ENCODE peak calls at places on chromosomes 2 and 18, in nine cellular contexts. X is esophagus squamous epithelium, G is sigmoid colon, A is testis, B is adrenal gland, O is heart left ventricle, I is right lobe of liver, K is IMR-90, E is ovary. C is an unnamed sample.
A peak's percentile ranks its signal among the peaks of the same experiment; 100 is the strongest.

GRCh38 chr2:36409971-36410370 is 54.4 kb downstream of the CRIM1 start:
- DNase-seq in X (no peak), G (no peak), A (no peak), B (no peak), O (no peak), I (no peak), K (no peak), E (no peak), C (no peak)

GRCh38 chr2:44135771-44136170 is 32.9 kb upstream of the PPM1B start:
- DNase-seq in X (no peak), G (no peak), A (no peak), B (no peak), O (no peak), I (no peak), K (peak; percentile 75), E (no peak), C (no peak)

GRCh38 chr2:68671961-68672360 is 28.6 kb downstream of the PROKR1 start:
- DNase-seq in X (no peak), G (no peak), A (no peak), B (no peak), O (no peak), I (no peak), K (no peak), E (no peak), C (no peak)

GRCh38 chr2:166373539-166373938 is 2.2 kb downstream of the SCN9A start:
- DNase-seq in X (no peak), G (no peak), A (no peak), B (no peak), O (no peak), I (no peak), K (no peak), E (no peak), C (no peak)

GRCh38 chr18:31685097-31686082 is 1.0 kb upstream of the B4GALT6 start:
- DNase-seq in X (no peak), G (peak; percentile 72), A (peak; percentile 85), B (peak; percentile 76), O (peak; percentile 77), I (peak; percentile 74), K (peak; percentile 54), E (peak; percentile 69), C (peak; percentile 90)

GRCh38 chr2:127589876-127590275 is 54.4 kb downstream of the MYO7B start:
- DNase-seq in X (no peak), G (no peak), A (no peak), B (no peak), O (no peak), I (no peak), K (no peak), E (no peak), C (peak; percentile 65)

GRCh38 chr18:8603663-8604520 is 5.3 kb upstream of the RAB12 start:
- DNase-seq in X (no peak), G (no peak), A (no peak), B (no peak), O (no peak), I (no peak), K (no peak), E (no peak), C (no peak)

GRCh38 chr2:220293966-220294365 is 666.5 kb downstream of the SLC4A3 start:
- DNase-seq in X (no peak), G (no peak), A (no peak), B (no peak), O (no peak), I (no peak), K (no peak), E (no peak), C (no peak)

GRCh38 chr2:152646775-152647174 is 70.5 kb downstream of the PRPF40A start:
- DNase-seq in X (no peak), G (no peak), A (no peak), B (no peak), O (no peak), I (no peak), K (peak; percentile 95), E (no peak), C (no peak)

GRCh38 chr2:46032161-46032813 is 264.9 kb upstream of the EPAS1 start:
- DNase-seq in X (no peak), G (no peak), A (no peak), B (no peak), O (no peak), I (no peak), K (no peak), E (no peak), C (no peak)

GRCh38 chr2:3309496-3310355 is 67.9 kb downstream of the EIPR1 start:
- DNase-seq in X (no peak), G (peak; percentile 46), A (peak; percentile 73), B (peak; percentile 49), O (no peak), I (peak; percentile 25), K (no peak), E (no peak), C (peak; percentile 62)

GRCh38 chr18:23953984-23954383 is 60.6 kb upstream of the TTC39C start:
- DNase-seq in X (no peak), G (no peak), A (no peak), B (no peak), O (no peak), I (no peak), K (no peak), E (no peak), C (no peak)

DNA sequence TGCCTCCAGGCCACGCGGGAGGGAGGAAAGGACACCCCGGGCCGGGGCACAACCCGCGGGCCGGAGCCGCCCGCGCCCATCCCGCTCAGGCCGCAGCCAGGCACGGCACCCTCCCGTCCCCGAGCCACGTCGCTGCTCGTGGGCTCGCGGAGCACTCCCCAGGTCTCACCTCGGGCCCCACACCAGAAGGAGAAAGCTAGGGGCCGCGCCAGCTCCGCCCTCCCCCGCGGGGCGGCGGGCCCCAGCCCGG is 614 bp downstream of the HDLBP start:
- DNase-seq in X (no peak), G (no peak), A (no peak), B (no peak), O (no peak), I (no peak), K (no peak), E (no peak), C (no peak)
- TF ChIP-seq POLR2A in X (no peak), G (peak; percentile 52), A (peak; percentile 2), B (peak; percentile 76), O (no peak), I (no peak), K (peak; percentile 89), E (no peak), C (peak; percentile 10)

DNA sequence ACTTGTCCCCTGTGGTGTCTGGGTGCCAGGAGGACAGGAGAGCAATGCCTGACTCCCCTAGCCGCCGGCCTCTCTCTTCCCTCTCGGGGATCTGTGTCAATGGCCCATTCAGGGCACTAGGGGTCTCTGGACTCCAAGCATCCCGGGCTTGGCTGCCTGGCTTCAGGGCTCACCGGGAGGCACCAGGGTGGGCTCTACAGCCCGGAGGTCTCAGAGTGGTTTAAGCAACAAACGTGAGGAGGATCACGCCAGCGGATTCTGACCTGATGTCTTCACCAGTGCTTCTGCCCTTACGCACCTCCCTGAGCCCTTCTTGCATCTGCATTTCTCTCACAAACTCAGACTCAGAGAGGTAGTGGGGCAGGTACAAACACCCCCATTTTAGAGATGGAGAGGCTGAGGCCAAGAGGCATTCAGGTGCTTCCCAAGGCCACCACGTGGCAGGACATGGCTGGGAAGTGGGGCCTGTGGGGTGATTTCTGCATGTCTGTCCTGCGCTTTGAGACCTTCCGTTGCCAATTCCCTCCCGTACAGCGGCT is 243.0 kb downstream of the CELF4 start:
- DNase-seq in X (no peak), G (no peak), A (peak; percentile 64), B (peak; percentile 13), O (peak; percentile 54), I (no peak), K (peak; percentile 21), E (peak; percentile 37), C (no peak)
- TF ChIP-seq CTCF in X (peak; percentile 44), G (peak; percentile 16), A (peak; percentile 71), B (peak; percentile 48), O (peak; percentile 74), I (peak; percentile 46), K (peak; percentile 71), E (no peak), C (peak; percentile 76)

GRCh38 chr2:71716697-71717624 is 263.6 kb downstream of the DYSF start:
- DNase-seq in X (no peak), G (peak; percentile 91), A (peak; percentile 78), B (peak; percentile 80), O (peak; percentile 96), I (no peak), K (peak; percentile 44), E (peak; percentile 36), C (peak; percentile 83)

GRCh38 chr2:71714601-71715240 is 261.4 kb downstream of the DYSF start:
- DNase-seq in X (no peak), G (peak; percentile 5), A (no peak), B (no peak), O (no peak), I (no peak), K (no peak), E (no peak), C (no peak)

GRCh38 chr2:71715241-71715750 is 261.9 kb downstream of the DYSF start:
- DNase-seq in X (no peak), G (peak; percentile 52), A (no peak), B (no peak), O (no peak), I (no peak), K (no peak), E (no peak), C (no peak)

GRCh38 chr2:71713581-71714580 is 260.5 kb downstream of the DYSF start:
- DNase-seq in X (no peak), G (peak; percentile 60), A (no peak), B (no peak), O (no peak), I (no peak), K (peak; percentile 39), E (no peak), C (no peak)

GRCh38 chr2:71715951-71716696 is 262.8 kb downstream of the DYSF start:
- DNase-seq in X (no peak), G (peak; percentile 42), A (no peak), B (no peak), O (no peak), I (no peak), K (no peak), E (no peak), C (no peak)
- H3K4me3 ChIP-seq in X (no peak overlapping the region), G (no peak overlapping the region), A (no peak overlapping the region), B (no peak overlapping the region), O (no peak overlapping the region), I (no peak overlapping the region), K (no peak overlapping the region), E (no peak overlapping the region), C (no peak overlapping the region)

GRCh38 chr2:10427568-10427975 is 20.6 kb downstream of the ODC1 start:
- DNase-seq in X (no peak), G (no peak), A (no peak), B (no peak), O (no peak), I (no peak), K (no peak), E (no peak), C (peak; percentile 53)

GRCh38 chr2:10428936-10429335 is 19.2 kb downstream of the ODC1 start:
- DNase-seq in X (no peak), G (no peak), A (no peak), B (no peak), O (no peak), I (no peak), K (no peak), E (no peak), C (no peak)

GRCh38 chr2:10425656-10426055 is 22.5 kb downstream of the ODC1 start:
- DNase-seq in X (no peak), G (no peak), A (no peak), B (no peak), O (no peak), I (no peak), K (no peak), E (no peak), C (peak; percentile 64)

GRCh38 chr2:10426726-10427567 is 21.2 kb downstream of the ODC1 start:
- DNase-seq in X (no peak), G (no peak), A (no peak), B (no peak), O (no peak), I (no peak), K (no peak), E (no peak), C (peak; percentile 70)

GRCh38 chr2:10428355-10428754 is 19.8 kb downstream of the ODC1 start:
- DNase-seq in X (no peak), G (no peak), A (no peak), B (no peak), O (no peak), I (no peak), K (no peak), E (no peak), C (peak; percentile 58)
- TF ChIP-seq POLR2A in X (no peak), G (no peak), A (no peak), B (no peak), O (no peak), I (no peak), K (no peak), E (no peak), C (no peak)